ENCODE peak calls at places on chromosomes 13 and 19, in four cellular contexts. N is heart right ventricle, Y is HAP-1, Z is Panc1. M is an unnamed sample. For H3K36me3 and H3K4me1, the result is how much of the 10 kb centered on the place peaks cover.

GRCh38 chr19:1093811-1094553 is 1.2 kb downstream of the POLR2E start:
- DNase-seq in Z (no peak), Y (no peak), N (no peak), M (no peak)

GRCh38 chr13:113034451-113035208 is 65.6 kb downstream of the MCF2L start:
- DNase-seq in Y (peak), N (peak), Z (no peak), M (no peak)

GRCh38 chr13:47397739-47398138 is 500.9 kb upstream of the HTR2A start:
- DNase-seq in Z (no peak), Y (no peak), N (no peak), M (no peak)

GRCh38 chr13:27450921-27451461 is 627 bp upstream of the MTIF3 start:
- DNase-seq in Z (no peak), N (peak), Y (peak), M (no peak)

GRCh38 chr13:40588101-40588500 is 78.3 kb downstream of the FOXO1 start:
- DNase-seq in Z (no peak), Y (no peak), N (no peak), M (no peak)

GRCh38 chr19:5445667-5446066 is 9.6 kb upstream of the ZNRF4 start:
- DNase-seq in Y (no peak), N (no peak), Z (no peak), M (no peak)

GRCh38 chr13:31000889-31001288 is 68.4 kb downstream of the TEX26 start:
- DNase-seq in N (no peak), Y (no peak), Z (no peak), M (no peak)

GRCh38 chr13:112870737-112871287 is 98.2 kb upstream of the MCF2L start:
- DNase-seq in Z (no peak), Y (peak), N (no peak), M (no peak)

GRCh38 chr13:76594435-76594834 is 291.8 kb downstream of the KCTD12 start:
- DNase-seq in Y (no peak), Z (no peak), N (no peak), M (no peak)

GRCh38 chr13:74129500-74130144 is 4.6 kb downstream of the KLF12 start:
- DNase-seq in Z (no peak), N (peak), Y (peak), M (peak)

GRCh38 chr13:20869540-20869939 is 33.0 kb downstream of the XPO4 start:
- DNase-seq in Z (no peak), Y (no peak), N (no peak), M (no peak)

GRCh38 chr13:33785384-33785783 is 32.6 kb upstream of the RFC3 start:
- DNase-seq in N (no peak), Z (no peak), Y (no peak), M (no peak)

GRCh38 chr19:35267818-35268545 is 780 bp upstream of the USF2 start:
- DNase-seq in Y (peak), Z (no peak), N (peak), M (peak)

GRCh38 chr13:26601669-26602068 is 44.2 kb downstream of the WASF3 start:
- DNase-seq in Z (no peak), N (no peak), Y (no peak), M (no peak)

GRCh38 chr13:101736551-101736950 is 284.1 kb downstream of the ITGBL1 start:
- DNase-seq in Z (no peak), Y (no peak), N (no peak), M (no peak)

GRCh38 chr13:28559636-28560259 is 64.8 kb upstream of the FLT1 start:
- DNase-seq in N (no peak), Y (no peak), Z (no peak), M (no peak)

GRCh38 chr13:75675421-75675820 is 39.3 kb downstream of the LMO7 start:
- DNase-seq in Y (no peak), Z (no peak), N (no peak), M (no peak)

GRCh38 chr13:76523740-76524382 is 362.3 kb downstream of the KCTD12 start:
- DNase-seq in Z (no peak), Y (no peak), N (no peak), M (no peak)

GRCh38 chr13:106284358-106284757 is 251.1 kb downstream of the EFNB2 start:
- DNase-seq in Z (no peak), N (no peak), Y (no peak), M (no peak)

GRCh38 chr13:102781591-102781990 is 8.0 kb upstream of the TEX30 start:
- DNase-seq in Z (no peak), N (no peak), Y (no peak), M (no peak)

GRCh38 chr13:96214804-96215445 is 125.0 kb downstream of the HS6ST3 start:
- DNase-seq in N (no peak), Y (no peak), Z (no peak), M (no peak)

GRCh38 chr13:73938375-73939070 is 195.7 kb downstream of the KLF12 start:
- DNase-seq in N (no peak), Z (no peak), Y (no peak), M (peak)

GRCh38 chr13:66312312-66313087 is 917.6 kb downstream of the PCDH9 start:
- DNase-seq in N (no peak), Y (no peak), Z (peak), M (no peak)

GRCh38 chr13:20416223-20416622 is 109.4 kb downstream of the CRYL1 start:
- DNase-seq in Y (no peak), N (no peak), Z (no peak), M (no peak)

GRCh38 chr19:33000510-33000909 is 28.5 kb downstream of the FAAP24 start:
- DNase-seq in N (no peak), Z (no peak), Y (no peak), M (no peak)

GRCh38 chr19:32998722-32999121 is 26.7 kb downstream of the FAAP24 start:
- DNase-seq in Z (no peak), N (no peak), Y (no peak), M (no peak)

GRCh38 chr19:33000910-33001309 is 28.9 kb downstream of the FAAP24 start:
- DNase-seq in Y (no peak), N (no peak), Z (no peak), M (no peak)

DNA sequence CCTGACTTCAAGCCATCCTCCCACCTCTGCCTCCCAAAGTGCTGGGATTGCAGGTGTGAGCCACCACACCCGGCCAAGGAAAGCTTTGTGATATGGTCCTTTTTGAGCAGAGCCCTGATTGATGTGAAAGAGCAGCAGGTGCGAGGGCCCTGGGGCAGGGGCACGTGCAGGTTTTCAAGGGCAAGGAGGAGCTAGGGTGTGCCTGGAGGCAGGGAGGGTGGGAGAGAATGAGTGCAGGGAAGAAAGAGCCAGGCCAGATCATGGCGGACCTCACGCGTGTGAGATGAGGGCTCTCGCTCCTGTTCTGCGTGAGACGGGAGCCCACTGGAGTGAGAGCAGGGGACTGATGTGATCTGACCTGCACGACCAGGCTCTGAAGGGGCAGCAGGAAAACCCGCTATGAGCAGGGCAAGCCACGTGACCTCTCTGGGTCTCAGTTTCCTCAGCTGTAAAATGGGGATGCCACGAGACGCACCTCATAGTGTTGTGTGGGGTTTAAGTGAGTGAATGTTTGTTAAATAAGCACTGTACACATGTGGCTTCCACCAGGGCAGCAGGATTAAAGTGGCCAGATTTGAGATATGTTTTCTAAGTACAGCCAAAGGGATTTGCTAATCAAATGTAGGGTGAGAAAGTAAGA is 25.8 kb downstream of the FAAP24 start:
- DNase-seq in Z (no peak), Y (no peak), N (no peak), M (no peak)
- H3K36me3 ChIP-seq in Z (under half), Y (under half), N (under half), M (under half)

GRCh38 chr19:49678970-49679831 is 2.1 kb downstream of the PRMT1 start:
- DNase-seq in N (no peak), Z (no peak), Y (no peak), M (no peak)

GRCh38 chr19:49676690-49677231 is 310 bp upstream of the PRMT1 start:
- DNase-seq in Z (peak), Y (peak), N (peak), M (peak)

GRCh38 chr19:49677232-49677881 is at the start of gene PRMT1:
- DNase-seq in N (no peak), Y (peak), Z (no peak), M (peak)

GRCh38 chr19:49677901-49678674 is 1.0 kb downstream of the PRMT1 start:
- DNase-seq in Y (peak), N (peak), Z (no peak), M (peak)

DNA sequence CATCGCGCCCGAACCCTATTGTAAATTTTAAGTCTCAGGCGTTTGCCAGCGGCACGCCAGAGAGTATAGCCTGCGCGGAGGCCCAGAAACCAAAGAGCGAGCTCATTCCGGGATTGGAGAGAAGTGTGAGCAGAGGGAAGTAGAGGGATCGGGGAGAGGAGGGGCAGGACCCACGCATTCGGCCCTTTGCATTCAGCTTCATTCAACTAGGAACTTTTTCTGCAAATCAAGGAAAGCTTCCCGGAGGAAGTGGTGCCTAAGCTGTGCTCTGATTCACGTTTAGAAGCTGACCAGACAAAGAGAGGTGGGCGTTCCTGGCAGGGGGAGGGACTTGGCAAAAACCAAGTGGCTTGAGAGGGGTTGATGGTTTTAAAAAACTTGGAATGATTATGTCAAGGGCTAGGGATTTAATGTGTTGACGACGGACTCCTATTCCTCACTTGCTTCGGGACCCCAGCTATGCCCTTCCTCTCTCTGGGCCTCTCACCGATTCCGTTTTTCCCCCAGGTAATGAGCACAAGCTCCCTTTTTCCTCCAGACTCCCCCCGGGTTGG is 858 bp upstream of the PRMT1 start:
- DNase-seq in Z (peak), Y (no peak), N (peak), M (no peak)
- H3K4me1 ChIP-seq in Z (under half), Y (under half), N (under half), M (under half)

DNA sequence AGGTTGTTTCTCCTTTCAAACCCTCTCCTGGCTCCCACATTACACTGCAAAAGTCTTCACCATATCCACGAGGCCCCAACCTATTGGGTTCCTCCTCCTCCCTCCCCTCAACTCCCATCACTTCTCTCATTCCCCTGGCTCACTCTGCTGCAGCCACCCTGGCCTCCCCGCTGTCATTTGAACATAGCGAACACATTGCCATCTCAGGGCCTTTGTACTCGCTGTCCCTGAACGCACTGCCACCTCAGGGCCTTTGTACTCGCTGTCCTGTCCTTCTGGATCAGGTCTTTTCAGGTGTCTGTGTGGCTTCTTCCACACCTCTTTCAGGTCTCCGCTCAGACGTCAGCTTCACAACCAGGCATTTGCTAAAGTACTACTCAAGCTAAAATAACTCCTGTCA is 1.7 kb downstream of the CCDC61 start:
- DNase-seq in Y (no peak), Z (no peak), N (no peak), M (no peak)
- H3K36me3 ChIP-seq in Y (under half), Z (under half), N (under half), M (under half)

GRCh38 chr19:10227215-10227971 is 3.7 kb downstream of the S1PR2 start:
- DNase-seq in Y (peak), Z (no peak), N (no peak), M (no peak)
- H3K4me1 ChIP-seq in Y (under half), Z (under half), N (under half), M (under half)